ENCODE peak calls at places on chromosomes 1 and 21, in seven cellular contexts. O is esophagus muscularis mucosa, J is stomach, C is transverse colon, L is spleen, M is SK-N-SH, P is breast epithelium. H is an unnamed sample.

GRCh38 chr1:160993544-160993943 is 27.4 kb downstream of the F11R start:
- DNase-seq in J (no peak), P (no peak), L (no peak), C (no peak), O (no peak), M (peak), H (no peak)

GRCh38 chr1:105485207-105485606 is 1571.3 kb upstream of the PRMT6 start:
- DNase-seq in C (no peak), O (no peak), L (no peak), P (no peak), J (no peak), M (no peak), H (no peak)

GRCh38 chr1:2778220-2778592 is 23.3 kb downstream of the TTC34 start:
- DNase-seq in L (peak), O (no peak), P (no peak), M (no peak), J (no peak), C (no peak), H (no peak)

GRCh38 chr1:206128192-206128591 is 11.0 kb upstream of the AVPR1B start:
- DNase-seq in L (no peak), J (no peak), M (no peak), O (no peak), C (no peak), P (no peak), H (no peak)

GRCh38 chr1:202576816-202577215 is 133.4 kb downstream of the SYT2 start:
- DNase-seq in J (no peak), M (no peak), O (no peak), L (no peak), C (no peak), P (no peak), H (peak)

GRCh38 chr1:167476061-167476460 is 42.3 kb downstream of the CD247 start:
- DNase-seq in J (no peak), O (no peak), M (no peak), P (no peak), L (no peak), C (no peak), H (no peak)

GRCh38 chr1:221606216-221606615 is 135.7 kb downstream of the DUSP10 start:
- DNase-seq in L (no peak), C (no peak), M (no peak), O (no peak), P (no peak), J (no peak), H (no peak)

GRCh38 chr1:55980574-55980973 is 598.8 kb downstream of the PLPP3 start:
- DNase-seq in O (no peak), P (no peak), L (no peak), C (no peak), J (no peak), M (no peak), H (no peak)

GRCh38 chr1:13751458-13751871 is 51.5 kb downstream of the PRDM2 start:
- DNase-seq in C (no peak), M (no peak), J (no peak), O (no peak), P (no peak), L (no peak), H (no peak)

GRCh38 chr1:222420621-222421020 is 127.3 kb downstream of the HHIPL2 start:
- DNase-seq in O (no peak), M (no peak), C (no peak), L (no peak), P (no peak), J (no peak), H (no peak)

GRCh38 chr1:1669468-1670440 is 10.9 kb upstream of the CDK11B start:
- DNase-seq in M (peak), C (no peak), L (peak), P (peak), O (no peak), J (peak), H (no peak)

GRCh38 chr1:119027759-119028158 is 39.6 kb upstream of the TBX15 start:
- DNase-seq in P (no peak), L (no peak), O (no peak), M (no peak), J (no peak), C (no peak), H (no peak)

GRCh38 chr1:30757196-30757949 is at the start of gene LAPTM5:
- DNase-seq in L (peak), M (no peak), P (no peak), O (no peak), C (peak), J (peak), H (no peak)

GRCh38 chr1:21143138-21143537 is 33.6 kb downstream of the EIF4G3 start:
- DNase-seq in O (no peak), M (no peak), J (no peak), P (no peak), C (no peak), L (no peak), H (no peak)

GRCh38 chr1:161725888-161726630 is 4.7 kb downstream of the FCRLB start:
- DNase-seq in P (no peak), J (peak), L (peak), O (no peak), C (peak), M (peak), H (peak)

GRCh38 chr1:19860418-19860817 is 21.8 kb upstream of the OTUD3 start:
- DNase-seq in P (no peak), J (no peak), O (no peak), M (no peak), C (peak), L (no peak), H (no peak)

GRCh38 chr21:45537111-45537745 is 5.0 kb downstream of the SLC19A1 start:
- DNase-seq in P (peak), O (no peak), L (peak), M (no peak), J (peak), C (peak), H (no peak)

GRCh38 chr21:38434913-38435533 is 63.3 kb downstream of the ERG start:
- DNase-seq in L (no peak), J (no peak), P (no peak), O (no peak), M (no peak), C (no peak), H (no peak)

DNA sequence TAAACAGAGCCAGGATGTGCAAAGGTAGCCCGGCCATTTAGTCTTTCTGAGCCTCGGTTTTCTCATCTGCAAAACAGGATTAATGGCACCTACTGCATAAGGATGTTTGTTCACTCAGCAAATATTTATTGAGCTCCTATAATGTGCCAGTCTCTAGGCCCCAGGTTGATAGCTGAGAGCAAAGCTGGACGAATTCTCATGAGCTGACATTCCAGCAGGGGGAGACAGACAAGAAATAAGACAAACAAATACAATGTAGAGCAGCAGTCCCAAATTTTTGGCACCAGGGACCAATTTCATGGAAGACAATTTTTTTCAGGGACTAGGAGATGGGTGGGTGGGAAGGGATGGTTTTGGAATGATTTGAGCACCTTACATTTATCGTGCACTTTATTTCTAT is 74.3 kb upstream of the PAX7 start:
- DNase-seq in C (no peak), P (no peak), M (peak), O (no peak), J (no peak), L (no peak), H (no peak)
- TF ChIP-seq CTCF in C (no peak), P (no peak), M (peak), O (no peak), J (no peak), L (no peak), H (no peak)

GRCh38 chr1:40060351-40060750 is 19.8 kb downstream of the CAP1 start:
- DNase-seq in L (no peak), J (no peak), C (no peak), P (no peak), O (no peak), M (no peak), H (no peak)

GRCh38 chr1:40058453-40059291 is 18.1 kb downstream of the CAP1 start:
- DNase-seq in C (no peak), P (no peak), J (no peak), L (no peak), M (no peak), O (no peak), H (no peak)

GRCh38 chr1:40058097-40058452 is 17.5 kb downstream of the CAP1 start:
- DNase-seq in O (no peak), M (no peak), P (no peak), L (no peak), C (no peak), J (no peak), H (no peak)

GRCh38 chr1:40059960-40060337 is 19.4 kb downstream of the CAP1 start:
- DNase-seq in P (no peak), O (no peak), M (no peak), L (no peak), J (no peak), C (no peak), H (no peak)

DNA sequence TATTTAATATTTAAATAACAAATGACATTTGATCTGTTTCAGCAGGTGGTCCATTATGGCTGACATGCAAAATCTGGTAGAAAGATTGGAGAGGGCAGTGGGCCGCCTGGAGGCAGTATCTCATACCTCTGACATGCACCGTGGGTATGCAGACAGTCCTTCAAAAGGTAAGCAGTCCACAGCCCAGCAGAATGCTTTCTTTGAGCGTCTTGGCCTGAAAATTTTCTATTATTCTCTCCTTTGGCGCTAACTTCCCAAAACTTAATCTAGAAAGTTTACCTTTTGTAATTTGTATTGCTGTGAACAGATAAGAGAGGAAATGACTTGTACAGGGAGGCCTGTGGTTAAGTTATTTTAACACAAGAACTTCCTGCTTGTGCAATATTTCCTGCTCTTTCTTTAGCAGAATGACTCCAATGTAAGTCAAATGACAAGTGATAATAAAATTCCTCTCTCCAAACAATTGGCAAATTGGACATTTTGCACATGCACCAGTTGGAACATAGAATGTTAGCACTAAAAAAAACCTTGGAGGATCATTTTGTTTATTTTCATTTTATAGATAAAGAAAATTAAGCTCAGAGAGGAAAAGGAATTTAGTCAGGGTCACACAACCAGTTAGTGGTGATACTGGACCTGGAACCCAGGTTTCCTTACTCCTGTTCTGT is 18.9 kb downstream of the CAP1 start:
- DNase-seq in O (no peak), J (no peak), P (no peak), C (peak), M (no peak), L (no peak), H (no peak)
- H3K4me3 ChIP-seq in O (no peak), J (no peak), P (no peak), C (no peak), M (no peak), L (peak), H (no peak)

GRCh38 chr1:47765236-47765635 is 231.9 kb downstream of the TRABD2B start:
- DNase-seq in O (no peak), L (peak), J (no peak), M (no peak), P (no peak), C (no peak), H (no peak)

GRCh38 chr1:47761974-47762373 is 235.2 kb downstream of the TRABD2B start:
- DNase-seq in M (no peak), P (peak), L (peak), C (no peak), J (no peak), O (no peak), H (no peak)

GRCh38 chr1:47764461-47765046 is 232.6 kb downstream of the TRABD2B start:
- DNase-seq in O (no peak), M (no peak), L (peak), P (peak), J (no peak), C (no peak), H (no peak)

GRCh38 chr1:47761201-47761930 is 235.8 kb downstream of the TRABD2B start:
- DNase-seq in M (no peak), C (no peak), O (no peak), P (peak), J (no peak), L (peak), H (no peak)

DNA sequence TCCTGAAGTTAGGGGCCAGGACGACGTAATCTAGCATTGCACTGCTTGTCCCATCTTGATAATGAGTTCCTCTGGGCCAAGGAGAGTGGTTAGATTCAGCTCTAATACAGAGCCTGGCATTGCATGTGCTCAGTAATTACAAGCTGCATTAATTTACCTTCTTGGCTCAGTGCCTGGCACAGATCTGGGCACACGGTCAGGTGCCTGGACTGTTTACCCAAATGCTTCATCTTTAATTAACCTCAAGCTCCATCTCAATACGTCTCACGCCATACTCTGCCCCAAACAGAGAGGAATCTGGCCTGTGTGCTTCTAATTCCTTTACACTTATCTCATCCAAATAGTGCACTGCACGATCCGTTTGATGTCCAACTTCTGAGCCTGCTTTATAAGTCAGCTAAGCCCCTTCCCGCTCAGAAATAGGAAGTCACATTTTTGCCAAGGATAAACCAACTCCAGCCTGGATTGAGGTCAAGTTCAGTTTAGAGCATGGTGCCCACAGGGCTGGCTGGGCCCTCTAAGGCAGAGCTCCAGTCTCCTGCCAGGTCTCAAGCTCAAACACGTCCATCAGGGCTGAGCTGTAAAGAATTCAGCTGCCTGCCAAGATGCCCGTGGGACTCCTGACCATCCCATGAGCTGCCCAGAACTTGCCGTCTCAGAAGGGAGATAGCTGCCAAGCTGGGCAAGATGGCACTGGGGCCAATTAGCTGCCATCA is 233.6 kb downstream of the TRABD2B start:
- DNase-seq in L (peak), O (no peak), P (peak), M (no peak), J (no peak), C (no peak), H (peak)
- TF ChIP-seq POLR2AphosphoS5 in L (no peak), O (no peak), P (no peak), M (no peak), J (no peak), C (no peak), H (peak)

DNA sequence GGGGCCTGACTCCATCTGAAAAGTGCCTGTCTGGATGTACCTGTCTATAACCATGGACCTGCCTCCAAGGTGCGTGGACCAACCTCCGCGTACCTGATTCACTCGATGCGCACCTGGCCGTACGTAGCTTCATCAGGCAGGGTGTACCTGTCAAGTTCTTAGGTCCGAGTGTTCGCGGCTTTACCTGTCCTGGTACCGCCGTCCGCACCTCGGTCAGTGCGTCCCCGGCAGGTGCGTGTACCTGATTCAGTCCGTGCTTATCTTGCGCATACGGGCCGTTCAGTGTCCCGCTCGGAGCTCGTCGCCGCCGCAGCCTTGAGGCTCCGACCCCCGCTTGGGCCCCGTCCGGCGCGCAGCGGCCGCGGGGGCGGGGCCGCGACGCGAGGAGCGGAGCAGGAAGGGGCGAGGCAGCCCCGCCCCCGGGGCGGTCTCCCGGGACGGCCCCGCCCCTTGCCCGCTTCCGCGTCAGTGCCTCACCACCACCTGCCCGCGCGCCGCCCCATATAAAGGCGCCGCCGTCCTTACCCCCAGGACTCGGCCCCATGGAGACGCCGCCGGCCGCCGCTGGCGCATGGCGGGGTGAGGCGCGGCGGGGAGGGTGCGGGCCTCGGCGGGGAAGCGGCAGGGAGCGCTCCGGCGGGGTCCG is at the start of gene ZC3H12A:
- DNase-seq in L (peak), P (peak), C (peak), M (peak), O (peak), J (peak), H (peak)
- TF ChIP-seq CTCF in L (no peak), P (no peak), C (no peak), M (no peak), O (no peak), J (no peak), H (peak)